ENCODE peak calls at places on chromosomes 6 and 20, in ten cellular contexts. L is B cell; U is activated CD4-positive, alpha-beta memory T cell treated with anti-CD3 and anti-CD28 coated beads, Interleukin-2, amount 10 ng/mL, durations not matched to agents 7 days and 5 days; E is HT-29; V is psoas muscle; P is NCI-H1092; S is neural progenitor cell; G is H54; Z is cardiac fibroblast; J is RKO. W is an unnamed sample.

GRCh38 chr6:7726416-7727149 is 684 bp downstream of the BMP6 start:
- DNase-seq in L (no peak), U (no peak), E (no peak), V (no peak), P (no peak), S (peak), G (no peak), Z (peak), J (no peak), W (no peak)

GRCh38 chr6:5552243-5552642 is 290.9 kb downstream of the FARS2 start:
- DNase-seq in L (no peak), U (no peak), E (no peak), V (no peak), P (no peak), S (no peak), G (no peak), Z (peak), J (no peak), W (no peak)

GRCh38 chr6:72704979-72705378 is 83.1 kb downstream of the KCNQ5 start:
- DNase-seq in L (no peak), U (no peak), E (peak), V (no peak), P (no peak), S (peak), G (no peak), Z (peak), J (peak), W (no peak)

GRCh38 chr20:48690888-48691287 is 136.9 kb downstream of the PREX1 start:
- DNase-seq in L (no peak), U (no peak), E (no peak), V (no peak), P (no peak), S (no peak), G (no peak), Z (peak), J (no peak), W (no peak)

GRCh38 chr6:143929975-143930374 is 65.7 kb downstream of the ZC2HC1B start:
- DNase-seq in L (no peak), U (no peak), E (no peak), V (no peak), P (no peak), S (no peak), G (no peak), Z (no peak), J (no peak), W (no peak)

GRCh38 chr6:153852481-153852880 is 186.6 kb upstream of the OPRM1 start:
- DNase-seq in L (no peak), U (no peak), E (no peak), V (no peak), P (no peak), S (no peak), G (no peak), Z (no peak), J (no peak), W (no peak)

GRCh38 chr20:17747431-17747846 is 47.7 kb downstream of the BANF2 start:
- DNase-seq in L (no peak), U (no peak), E (no peak), V (peak), P (no peak), S (no peak), G (peak), Z (peak), J (peak), W (peak)

GRCh38 chr6:2460216-2460734 is 214.9 kb upstream of the GMDS start:
- DNase-seq in L (no peak), U (no peak), E (no peak), V (no peak), P (no peak), S (no peak), G (no peak), Z (no peak), J (no peak), W (no peak)

GRCh38 chr6:27582928-27583725 is 110.2 kb upstream of the ZNF184 start:
- DNase-seq in L (no peak), U (peak), E (peak), V (no peak), P (no peak), S (peak), G (peak), Z (peak), J (peak), W (peak)

GRCh38 chr6:38307730-38308129 is 332.0 kb downstream of the BTBD9 start:
- DNase-seq in L (no peak), U (no peak), E (no peak), V (no peak), P (no peak), S (no peak), G (no peak), Z (no peak), J (no peak), W (no peak)

GRCh38 chr6:118260833-118261232 is 287.3 kb upstream of the PLN start:
- DNase-seq in L (no peak), U (no peak), E (no peak), V (no peak), P (no peak), S (no peak), G (no peak), Z (no peak), J (no peak), W (no peak)

GRCh38 chr6:113693866-113694265 is 163.3 kb upstream of the MARCKS start:
- DNase-seq in L (no peak), U (no peak), E (no peak), V (no peak), P (no peak), S (no peak), G (no peak), Z (no peak), J (no peak), W (no peak)

GRCh38 chr20:50844430-50845100 is 49.7 kb downstream of the BCAS4 start:
- DNase-seq in L (no peak), U (peak), E (no peak), V (no peak), P (no peak), S (no peak), G (peak), Z (peak), J (no peak), W (peak)

GRCh38 chr6:37057678-37058077 is 52.2 kb downstream of the FGD2 start:
- DNase-seq in L (no peak), U (no peak), E (no peak), V (no peak), P (no peak), S (no peak), G (no peak), Z (no peak), J (no peak), W (no peak)

GRCh38 chr6:85669735-85670194 is 27.1 kb upstream of the SYNCRIP start:
- DNase-seq in L (peak), U (peak), E (no peak), V (no peak), P (no peak), S (no peak), G (peak), Z (no peak), J (peak), W (no peak)

GRCh38 chr6:157725836-157726235 is 97.2 kb upstream of the SNX9 start:
- DNase-seq in L (no peak), U (no peak), E (no peak), V (no peak), P (no peak), S (no peak), G (no peak), Z (no peak), J (no peak), W (no peak)

GRCh38 chr6:103723438-103723837 is 1136.3 kb downstream of the HACE1 start:
- DNase-seq in L (no peak), U (no peak), E (no peak), V (no peak), P (no peak), S (no peak), G (no peak), Z (no peak), J (no peak), W (no peak)

GRCh38 chr6:90663873-90664272 is 77.0 kb upstream of the MAP3K7 start:
- DNase-seq in L (no peak), U (no peak), E (peak), V (no peak), P (no peak), S (no peak), G (no peak), Z (no peak), J (no peak), W (no peak)

GRCh38 chr20:34037121-34037520 is 43.4 kb downstream of the RALY start:
- DNase-seq in L (no peak), U (peak), E (no peak), V (no peak), P (no peak), S (no peak), G (no peak), Z (no peak), J (peak), W (no peak)

GRCh38 chr20:37948956-37949355 is 46.0 kb downstream of the VSTM2L start:
- DNase-seq in L (no peak), U (no peak), E (no peak), V (no peak), P (no peak), S (no peak), G (no peak), Z (no peak), J (no peak), W (no peak)

GRCh38 chr6:155171109-155171746 is 92.6 kb upstream of the CLDN20 start:
- DNase-seq in L (no peak), U (peak), E (peak), V (peak), P (no peak), S (no peak), G (no peak), Z (peak), J (peak), W (peak)

GRCh38 chr20:50353289-50353961 is 156.8 kb upstream of the PTPN1 start:
- DNase-seq in L (no peak), U (no peak), E (no peak), V (no peak), P (no peak), S (no peak), G (no peak), Z (no peak), J (no peak), W (no peak)

GRCh38 chr6:107125771-107126170 is 10.5 kb upstream of the BEND3 start:
- DNase-seq in L (no peak), U (no peak), E (no peak), V (no peak), P (no peak), S (no peak), G (no peak), Z (no peak), J (no peak), W (no peak)

GRCh38 chr6:34230653-34231351 is 5.9 kb upstream of the HMGA1 start:
- DNase-seq in L (no peak), U (no peak), E (no peak), V (peak), P (no peak), S (no peak), G (no peak), Z (no peak), J (no peak), W (no peak)

GRCh38 chr6:34205466-34205865 is 31.2 kb upstream of the HMGA1 start:
- DNase-seq in L (no peak), U (no peak), E (no peak), V (peak), P (no peak), S (no peak), G (no peak), Z (no peak), J (peak), W (no peak)

GRCh38 chr6:27161946-27162603 is 85.4 kb upstream of the PRSS16 start:
- DNase-seq in L (no peak), U (no peak), E (peak), V (no peak), P (peak), S (peak), G (no peak), Z (peak), J (peak), W (no peak)

GRCh38 chr20:33359399-33360261 is 41.7 kb downstream of the CDK5RAP1 start:
- DNase-seq in L (no peak), U (no peak), E (no peak), V (no peak), P (no peak), S (no peak), G (no peak), Z (peak), J (no peak), W (no peak)

GRCh38 chr20:58753929-58754551 is 61.4 kb downstream of the NPEPL1 start:
- DNase-seq in L (no peak), U (no peak), E (no peak), V (no peak), P (no peak), S (no peak), G (no peak), Z (no peak), J (no peak), W (no peak)

GRCh38 chr6:404685-405423 is 13.3 kb downstream of the IRF4 start:
- DNase-seq in L (peak), U (no peak), E (no peak), V (no peak), P (no peak), S (no peak), G (no peak), Z (no peak), J (no peak), W (no peak)

W was measured in HTR-8/SVneo.